ENCODE peak calls at places on chromosomes 13 and 19, in seven cellular contexts. One of them, this sample, is unnamed.

GRCh38 chr19:38017504-38018150 is 110.6 kb downstream of the SIPA1L3 start:
- DNase-seq in smooth muscle cell of the brain vasculature: no peak
- DNase-seq in SW480: no peak
- DNase-seq in stomach: no peak
- DNase-seq in NCI-H1092: no peak
- DNase-seq in stimulated activated CD4-positive, alpha-beta T cell treated with anti-CD3 and anti-CD28 coated beads, Interleukin-4, amount 100 ng/mL, for 48 hours: no peak
- DNase-seq in HEK293T: no peak
- DNase-seq in this sample: no peak

GRCh38 chr13:40786568-40786996 is 2.8 kb upstream of the SLC25A15 start:
- DNase-seq in SW480: no peak
- DNase-seq in stimulated activated CD4-positive, alpha-beta T cell treated with anti-CD3 and anti-CD28 coated beads, Interleukin-4, amount 100 ng/mL, for 48 hours: no peak
- DNase-seq in smooth muscle cell of the brain vasculature: no peak
- DNase-seq in HEK293T: no peak
- DNase-seq in stomach: no peak
- DNase-seq in NCI-H1092: no peak
- DNase-seq in this sample: no peak

GRCh38 chr19:58252102-58252685 is 23.5 kb downstream of the ZNF544 start:
- DNase-seq in smooth muscle cell of the brain vasculature: no peak
- DNase-seq in stomach: no peak
- DNase-seq in HEK293T: no peak
- DNase-seq in NCI-H1092: no peak
- DNase-seq in stimulated activated CD4-positive, alpha-beta T cell treated with anti-CD3 and anti-CD28 coated beads, Interleukin-4, amount 100 ng/mL, for 48 hours: no peak
- DNase-seq in SW480: no peak
- DNase-seq in this sample: no peak

GRCh38 chr19:33740811-33741396 is 55.8 kb upstream of the KCTD15 start:
- DNase-seq in stimulated activated CD4-positive, alpha-beta T cell treated with anti-CD3 and anti-CD28 coated beads, Interleukin-4, amount 100 ng/mL, for 48 hours: peak; percentile 20
- DNase-seq in stomach: no peak
- DNase-seq in SW480: peak; percentile 50
- DNase-seq in HEK293T: peak; percentile 62
- DNase-seq in NCI-H1092: no peak
- DNase-seq in smooth muscle cell of the brain vasculature: no peak
- DNase-seq in this sample: peak; percentile 17

GRCh38 chr13:41587490-41587889 is 130.1 kb downstream of the RGCC start:
- DNase-seq in stimulated activated CD4-positive, alpha-beta T cell treated with anti-CD3 and anti-CD28 coated beads, Interleukin-4, amount 100 ng/mL, for 48 hours: peak; percentile 6
- DNase-seq in smooth muscle cell of the brain vasculature: no peak
- DNase-seq in HEK293T: peak; percentile 12
- DNase-seq in NCI-H1092: no peak
- DNase-seq in stomach: no peak
- DNase-seq in SW480: no peak
- DNase-seq in this sample: no peak

GRCh38 chr19:16043156-16043757 is 33.0 kb upstream of the TPM4 start:
- DNase-seq in stomach: no peak
- DNase-seq in smooth muscle cell of the brain vasculature: no peak
- DNase-seq in stimulated activated CD4-positive, alpha-beta T cell treated with anti-CD3 and anti-CD28 coated beads, Interleukin-4, amount 100 ng/mL, for 48 hours: no peak
- DNase-seq in HEK293T: no peak
- DNase-seq in SW480: no peak
- DNase-seq in NCI-H1092: no peak
- DNase-seq in this sample: no peak

GRCh38 chr13:30618186-30618937 is 642 bp downstream of the USPL1 start:
- DNase-seq in SW480: no peak
- DNase-seq in smooth muscle cell of the brain vasculature: no peak
- DNase-seq in stimulated activated CD4-positive, alpha-beta T cell treated with anti-CD3 and anti-CD28 coated beads, Interleukin-4, amount 100 ng/mL, for 48 hours: no peak
- DNase-seq in HEK293T: peak; percentile 14
- DNase-seq in NCI-H1092: no peak
- DNase-seq in stomach: peak; percentile 27
- DNase-seq in this sample: no peak

GRCh38 chr13:98509271-98510155 is 67.4 kb downstream of the STK24 start:
- DNase-seq in SW480: peak; percentile 91
- DNase-seq in stimulated activated CD4-positive, alpha-beta T cell treated with anti-CD3 and anti-CD28 coated beads, Interleukin-4, amount 100 ng/mL, for 48 hours: no peak
- DNase-seq in stomach: peak; percentile 66
- DNase-seq in smooth muscle cell of the brain vasculature: no peak
- DNase-seq in NCI-H1092: no peak
- DNase-seq in HEK293T: no peak
- DNase-seq in this sample: peak; percentile 75

GRCh38 chr19:47564081-47564480 is 8.9 kb downstream of the ZNF541 start:
- DNase-seq in stimulated activated CD4-positive, alpha-beta T cell treated with anti-CD3 and anti-CD28 coated beads, Interleukin-4, amount 100 ng/mL, for 48 hours: no peak
- DNase-seq in NCI-H1092: no peak
- DNase-seq in stomach: peak; percentile 46
- DNase-seq in SW480: no peak
- DNase-seq in smooth muscle cell of the brain vasculature: no peak
- DNase-seq in HEK293T: no peak
- DNase-seq in this sample: no peak

GRCh38 chr13:112968910-112969691 is at the start of gene MCF2L:
- DNase-seq in HEK293T: peak; percentile 48
- DNase-seq in smooth muscle cell of the brain vasculature: no peak
- DNase-seq in SW480: peak; percentile 71
- DNase-seq in NCI-H1092: peak; percentile 57
- DNase-seq in stimulated activated CD4-positive, alpha-beta T cell treated with anti-CD3 and anti-CD28 coated beads, Interleukin-4, amount 100 ng/mL, for 48 hours: peak; percentile 35
- DNase-seq in stomach: peak; percentile 56
- DNase-seq in this sample: peak; percentile 2

GRCh38 chr13:19362946-19363510 is 181.4 kb upstream of the TUBA3C start:
- DNase-seq in stomach: no peak
- DNase-seq in smooth muscle cell of the brain vasculature: no peak
- DNase-seq in stimulated activated CD4-positive, alpha-beta T cell treated with anti-CD3 and anti-CD28 coated beads, Interleukin-4, amount 100 ng/mL, for 48 hours: no peak
- DNase-seq in HEK293T: no peak
- DNase-seq in NCI-H1092: no peak
- DNase-seq in SW480: no peak
- DNase-seq in this sample: no peak

GRCh38 chr13:31038834-31039552 is 106.5 kb downstream of the TEX26 start:
- DNase-seq in HEK293T: no peak
- DNase-seq in stimulated activated CD4-positive, alpha-beta T cell treated with anti-CD3 and anti-CD28 coated beads, Interleukin-4, amount 100 ng/mL, for 48 hours: no peak
- DNase-seq in stomach: no peak
- DNase-seq in smooth muscle cell of the brain vasculature: no peak
- DNase-seq in NCI-H1092: no peak
- DNase-seq in SW480: peak; percentile 80
- DNase-seq in this sample: peak; percentile 42

GRCh38 chr13:106184778-106185177 is 350.7 kb downstream of the EFNB2 start:
- DNase-seq in smooth muscle cell of the brain vasculature: no peak
- DNase-seq in NCI-H1092: no peak
- DNase-seq in stomach: no peak
- DNase-seq in stimulated activated CD4-positive, alpha-beta T cell treated with anti-CD3 and anti-CD28 coated beads, Interleukin-4, amount 100 ng/mL, for 48 hours: no peak
- DNase-seq in HEK293T: no peak
- DNase-seq in SW480: no peak
- DNase-seq in this sample: no peak

GRCh38 chr19:32037998-32038732 is 307.2 kb upstream of the ZNF507 start:
- DNase-seq in NCI-H1092: no peak
- DNase-seq in SW480: no peak
- DNase-seq in smooth muscle cell of the brain vasculature: no peak
- DNase-seq in stimulated activated CD4-positive, alpha-beta T cell treated with anti-CD3 and anti-CD28 coated beads, Interleukin-4, amount 100 ng/mL, for 48 hours: no peak
- DNase-seq in HEK293T: no peak
- DNase-seq in stomach: no peak
- DNase-seq in this sample: no peak

GRCh38 chr13:61774903-61775302 is 359.3 kb upstream of the PCDH20 start:
- DNase-seq in stomach: no peak
- DNase-seq in smooth muscle cell of the brain vasculature: no peak
- DNase-seq in NCI-H1092: no peak
- DNase-seq in stimulated activated CD4-positive, alpha-beta T cell treated with anti-CD3 and anti-CD28 coated beads, Interleukin-4, amount 100 ng/mL, for 48 hours: no peak
- DNase-seq in SW480: no peak
- DNase-seq in HEK293T: no peak
- DNase-seq in this sample: no peak

GRCh38 chr19:46271488-46272197 is 25.2 kb upstream of the HIF3A start:
- DNase-seq in NCI-H1092: no peak
- DNase-seq in stomach: no peak
- DNase-seq in smooth muscle cell of the brain vasculature: no peak
- DNase-seq in HEK293T: no peak
- DNase-seq in SW480: peak; percentile 45
- DNase-seq in stimulated activated CD4-positive, alpha-beta T cell treated with anti-CD3 and anti-CD28 coated beads, Interleukin-4, amount 100 ng/mL, for 48 hours: no peak
- DNase-seq in this sample: no peak